ENCODE peak calls at places on chromosomes 2 and 18, in seven cellular contexts. B is mesendoderm, V is H9, T is H1, X is mesenchymal stem cell, E is IMR-90, R is trophoblast cell. O is an unnamed sample.

GRCh38 chr2:95366514-95366913 is 36.0 kb upstream of the FAHD2A start:
- DNase-seq in B (no peak), V (no peak), T (no peak), X (no peak), E (no peak), R (no peak), O (no peak)

GRCh38 chr2:120374821-120375220 is 28.9 kb downstream of the INHBB start:
- DNase-seq in B (no peak), V (no peak), T (no peak), X (no peak), E (no peak), R (no peak), O (no peak)

GRCh38 chr2:43464546-43464945 is 131.3 kb downstream of the THADA start:
- DNase-seq in B (no peak), V (no peak), T (no peak), X (peak; percentile 71), E (peak; percentile 23), R (no peak), O (no peak)

GRCh38 chr2:73237168-73237567 is 3.1 kb downstream of the CCT7 start:
- DNase-seq in B (no peak), V (no peak), T (no peak), X (no peak), E (no peak), R (no peak), O (no peak)

GRCh38 chr2:196170681-196171247 is 614 bp downstream of the STK17B start:
- DNase-seq in B (peak; percentile 48), V (peak; percentile 29), T (no peak), X (peak; percentile 68), E (peak; percentile 60), R (peak; percentile 85), O (peak; percentile 17)

GRCh38 chr2:217332392-217332791 is 472.5 kb upstream of the TNP1 start:
- DNase-seq in B (no peak), V (no peak), T (no peak), X (no peak), E (no peak), R (no peak), O (no peak)

GRCh38 chr2:45699032-45699658 is 47.7 kb downstream of the PRKCE start:
- DNase-seq in B (no peak), V (no peak), T (no peak), X (peak; percentile 79), E (peak; percentile 88), R (no peak), O (no peak)

GRCh38 chr2:240933048-240933965 is 27.2 kb downstream of the CROCC2 start:
- DNase-seq in B (no peak), V (peak; percentile 25), T (peak; percentile 41), X (no peak), E (no peak), R (no peak), O (no peak)

GRCh38 chr18:7291046-7291445 is 60.2 kb downstream of the LRRC30 start:
- DNase-seq in B (no peak), V (no peak), T (no peak), X (no peak), E (no peak), R (no peak), O (no peak)

GRCh38 chr2:240513544-240514287 is 44.1 kb downstream of the ANKMY1 start:
- DNase-seq in B (peak; percentile 70), V (peak; percentile 85), T (peak; percentile 94), X (peak; percentile 74), E (peak; percentile 88), R (peak; percentile 70), O (peak; percentile 41)

GRCh38 chr2:191382801-191383200 is 137.6 kb downstream of the MYO1B start:
- DNase-seq in B (no peak), V (no peak), T (no peak), X (peak; percentile 87), E (peak; percentile 81), R (peak; percentile 86), O (no peak)

GRCh38 chr2:206083602-206084467 is 2.1 kb downstream of the INO80D start:
- DNase-seq in B (peak; percentile 91), V (peak; percentile 86), T (peak; percentile 75), X (peak; percentile 44), E (no peak), R (no peak), O (no peak)

GRCh38 chr18:44917865-44918476 is 237.3 kb downstream of the SETBP1 start:
- DNase-seq in B (no peak), V (no peak), T (no peak), X (no peak), E (no peak), R (no peak), O (no peak)

GRCh38 chr2:231563378-231563961 is 29.2 kb upstream of the TEX44 start:
- DNase-seq in B (peak; percentile 85), V (peak; percentile 86), T (peak; percentile 78), X (peak; percentile 73), E (peak; percentile 57), R (peak; percentile 79), O (peak; percentile 51)

GRCh38 chr2:168192839-168193616 is 54.4 kb downstream of the STK39 start:
- DNase-seq in B (no peak), V (no peak), T (no peak), X (no peak), E (no peak), R (no peak), O (no peak)

GRCh38 chr2:20626698-20627471 is 24.0 kb downstream of the HS1BP3 start:
- DNase-seq in B (no peak), V (no peak), T (no peak), X (no peak), E (no peak), R (no peak), O (no peak)

GRCh38 chr2:11004206-11004605 is 92.5 kb downstream of the KCNF1 start:
- DNase-seq in B (peak; percentile 37), V (no peak), T (no peak), X (peak; percentile 55), E (peak; percentile 77), R (peak; percentile 5), O (no peak)

GRCh38 chr2:100703213-100703612 is 116.7 kb upstream of the NPAS2 start:
- DNase-seq in B (no peak), V (no peak), T (peak; percentile 11), X (no peak), E (no peak), R (no peak), O (no peak)

GRCh38 chr2:28639092-28639691 is 112.4 kb upstream of the PPP1CB start:
- DNase-seq in B (no peak), V (no peak), T (no peak), X (no peak), E (no peak), R (peak; percentile 69), O (no peak)

GRCh38 chr2:160993543-160994090 is 166.6 kb upstream of the TANK start:
- DNase-seq in B (no peak), V (no peak), T (no peak), X (no peak), E (no peak), R (no peak), O (no peak)

GRCh38 chr18:21110667-21111350 is 804 bp downstream of the ROCK1 start:
- DNase-seq in B (peak; percentile 60), V (peak; percentile 38), T (peak; percentile 67), X (peak; percentile 56), E (peak; percentile 46), R (peak; percentile 48), O (peak; percentile 29)

GRCh38 chr18:28824183-28824574 is 647.2 kb upstream of the CDH2 start:
- DNase-seq in B (no peak), V (no peak), T (no peak), X (no peak), E (no peak), R (no peak), O (no peak)

GRCh38 chr2:34242741-34243123 is 643.6 kb upstream of the FAM98A start:
- DNase-seq in B (no peak), V (no peak), T (no peak), X (no peak), E (no peak), R (no peak), O (no peak)

DNA sequence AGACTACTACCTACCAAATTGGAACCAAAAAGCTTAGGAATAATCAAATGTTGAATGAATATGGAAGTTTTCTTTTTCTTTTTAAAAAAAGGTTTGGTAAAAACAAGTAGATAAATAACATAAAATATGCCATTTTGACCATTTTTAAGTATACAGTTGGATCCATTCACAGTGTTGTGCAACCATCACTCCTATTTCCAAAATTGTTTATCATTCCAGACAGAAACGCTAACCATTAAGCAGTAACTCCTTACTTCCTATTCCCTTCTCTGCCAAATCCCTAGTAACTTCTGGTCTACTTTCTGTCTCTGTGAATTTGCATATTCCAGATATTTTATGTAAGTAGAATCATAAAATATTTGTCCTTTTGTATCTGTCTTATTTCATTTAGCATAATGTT is 39.8 kb downstream of the CD302 start:
- DNase-seq in B (no peak), V (no peak), T (no peak), X (peak; percentile 28), E (peak; percentile 26), R (no peak), O (no peak)
- H2AK5ac ChIP-seq in B (no peak overlapping the region), V (no peak overlapping the region), T (no peak overlapping the region), X (no peak overlapping the region), E (no peak overlapping the region), R (no peak overlapping the region), O (no peak overlapping the region)

DNA sequence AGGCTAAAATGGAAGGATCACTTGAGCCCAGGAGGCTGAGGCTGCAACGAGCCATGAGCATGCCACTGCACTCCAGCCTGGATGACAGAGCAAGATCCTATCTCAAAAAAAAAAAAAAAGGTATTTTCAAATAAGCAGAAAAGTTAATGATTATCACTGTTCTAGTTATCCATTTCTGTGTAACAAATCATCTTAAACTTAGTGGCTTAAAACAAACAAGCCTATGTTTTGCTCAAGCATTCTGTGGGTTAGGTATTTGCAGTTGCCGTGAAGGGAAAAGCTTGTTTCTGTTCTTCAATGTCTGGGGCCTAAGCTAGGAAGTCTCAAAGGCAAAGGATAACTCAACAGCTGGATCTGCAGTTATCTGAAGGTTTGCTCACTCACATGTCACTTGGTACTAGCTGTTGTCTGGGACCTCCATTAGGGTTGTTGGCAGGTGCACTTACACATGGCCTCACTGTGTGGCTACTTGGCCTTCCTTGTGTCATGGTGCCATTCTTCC is 14.1 kb downstream of the MFF start:
- DNase-seq in B (no peak), V (no peak), T (no peak), X (no peak), E (no peak), R (no peak), O (no peak)
- H3K4me2 ChIP-seq in B (no peak overlapping the region), V (no peak overlapping the region), T (no peak overlapping the region), X (no peak overlapping the region), E (no peak overlapping the region), R (no peak overlapping the region), O (no peak overlapping the region)

DNA sequence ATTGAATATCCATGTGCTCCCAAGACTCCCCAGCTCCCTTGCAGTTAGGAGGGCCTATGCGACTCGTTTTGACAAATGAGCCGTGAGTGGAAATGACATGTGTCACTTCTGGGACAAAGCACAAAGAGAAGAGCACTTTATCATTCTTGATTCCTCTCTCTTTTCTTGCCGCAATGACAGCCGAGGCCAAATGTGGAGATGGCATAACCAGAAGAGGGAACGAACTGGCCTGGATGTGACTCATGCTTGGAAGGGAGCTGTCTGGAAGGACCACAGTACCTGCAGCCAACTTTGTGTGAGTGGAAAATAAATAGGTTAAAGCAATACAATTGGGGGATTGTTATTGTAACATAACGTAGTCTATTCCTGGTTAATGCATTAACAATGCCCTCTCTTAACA is 44.2 kb upstream of the ITSN2 start:
- DNase-seq in B (no peak), V (no peak), T (no peak), X (no peak), E (peak; percentile 51), R (no peak), O (no peak)
- H3K18ac ChIP-seq in B (no peak overlapping the region), V (no peak overlapping the region), T (no peak overlapping the region), X (no peak overlapping the region), E (no peak overlapping the region), R (no peak overlapping the region), O (no peak overlapping the region)

GRCh38 chr2:152894051-152894450 is 175.6 kb downstream of the ARL6IP6 start:
- DNase-seq in B (no peak), V (no peak), T (no peak), X (no peak), E (no peak), R (no peak), O (no peak)

GRCh38 chr2:152890746-152891145 is 172.3 kb downstream of the ARL6IP6 start:
- DNase-seq in B (no peak), V (no peak), T (no peak), X (no peak), E (no peak), R (no peak), O (no peak)
- H2AK5ac ChIP-seq in B (no peak overlapping the region), V (no peak overlapping the region), T (no peak overlapping the region), X (no peak overlapping the region), E (no peak overlapping the region), R (no peak overlapping the region), O (no peak overlapping the region)

O was measured in neuronal stem cell.